ENCODE peak calls at places on chromosomes 12 and 14, in eight cellular contexts. E, T, K, W, J, A, M and Z are unnamed samples.

GRCh38 chr14:95231966-95232365 is 74.6 kb upstream of the DICER1 start:
- DNase-seq in E (no peak), T (no peak), K (peak), W (no peak), J (no peak), A (no peak), M (no peak), Z (no peak)

GRCh38 chr12:121427556-121428055 is 27.7 kb downstream of the RNF34 start:
- DNase-seq in E (no peak), T (no peak), K (no peak), W (no peak), J (no peak), A (no peak), M (no peak), Z (no peak)

GRCh38 chr12:123854918-123855317 is 92.8 kb downstream of the DNAH10 start:
- DNase-seq in E (no peak), T (no peak), K (peak), W (no peak), J (peak), A (no peak), M (no peak), Z (no peak)

GRCh38 chr14:67586302-67586701 is 13.8 kb downstream of the PIGH start:
- DNase-seq in E (no peak), T (no peak), K (no peak), W (no peak), J (no peak), A (no peak), M (no peak), Z (no peak)

GRCh38 chr12:72995616-72996015 is 723.4 kb downstream of the TRHDE start:
- DNase-seq in E (no peak), T (no peak), K (no peak), W (no peak), J (no peak), A (no peak), M (no peak), Z (no peak)

GRCh38 chr12:89856431-89856830 is 147.8 kb upstream of the ATP2B1 start:
- DNase-seq in E (no peak), T (no peak), K (no peak), W (no peak), J (peak), A (peak), M (no peak), Z (peak)

GRCh38 chr12:57738661-57739237 is at the start of gene AGAP2:
- DNase-seq in E (no peak), T (no peak), K (no peak), W (no peak), J (no peak), A (no peak), M (no peak), Z (no peak)

GRCh38 chr12:117098361-117099217 is 627 bp downstream of the TESC start:
- DNase-seq in E (peak), T (no peak), K (no peak), W (no peak), J (no peak), A (no peak), M (no peak), Z (peak)

GRCh38 chr14:89617471-89618291 is 200.6 kb upstream of the FOXN3 start:
- DNase-seq in E (peak), T (peak), K (no peak), W (no peak), J (peak), A (peak), M (peak), Z (peak)

GRCh38 chr14:92969470-92970232 is 46.7 kb downstream of the CHGA start:
- DNase-seq in E (no peak), T (peak), K (no peak), W (no peak), J (no peak), A (no peak), M (no peak), Z (no peak)

GRCh38 chr14:36508418-36509051 is 11.5 kb downstream of the NKX2-1 start:
- DNase-seq in E (no peak), T (no peak), K (no peak), W (no peak), J (no peak), A (no peak), M (no peak), Z (no peak)

GRCh38 chr12:63989301-63989845 is 144.9 kb downstream of the SRGAP1 start:
- DNase-seq in E (no peak), T (no peak), K (no peak), W (no peak), J (no peak), A (no peak), M (no peak), Z (no peak)

GRCh38 chr14:99510556-99511139 is 29.4 kb downstream of the CCNK start:
- DNase-seq in E (no peak), T (no peak), K (no peak), W (no peak), J (no peak), A (no peak), M (no peak), Z (no peak)

GRCh38 chr14:105700622-105701288 is 174.4 kb downstream of the TMEM121 start:
- DNase-seq in E (no peak), T (no peak), K (peak), W (no peak), J (no peak), A (no peak), M (no peak), Z (peak)

GRCh38 chr12:6167327-6168280 is 32.6 kb upstream of the CD9 start:
- DNase-seq in E (no peak), T (peak), K (no peak), W (no peak), J (peak), A (peak), M (peak), Z (no peak)

GRCh38 chr12:64611430-64612286 is 1.4 kb downstream of the RASSF3 start:
- DNase-seq in E (peak), T (no peak), K (no peak), W (no peak), J (peak), A (peak), M (no peak), Z (peak)

GRCh38 chr12:66495709-66496108 is 183.2 kb downstream of the GRIP1 start:
- DNase-seq in E (no peak), T (no peak), K (no peak), W (no peak), J (no peak), A (no peak), M (no peak), Z (no peak)

GRCh38 chr12:52020539-52021336 is 14.0 kb downstream of the TAMALIN start:
- DNase-seq in E (peak), T (no peak), K (no peak), W (no peak), J (peak), A (peak), M (peak), Z (peak)

GRCh38 chr14:80862983-80863382 is 78.6 kb downstream of the CEP128 start:
- DNase-seq in E (no peak), T (no peak), K (no peak), W (no peak), J (peak), A (no peak), M (no peak), Z (no peak)

GRCh38 chr12:25701290-25701689 is 148.2 kb upstream of the LMNTD1 start:
- DNase-seq in E (no peak), T (no peak), K (no peak), W (no peak), J (peak), A (peak), M (no peak), Z (no peak)

GRCh38 chr12:77122236-77122635 is 56.9 kb upstream of the E2F7 start:
- DNase-seq in E (no peak), T (no peak), K (no peak), W (no peak), J (peak), A (peak), M (no peak), Z (no peak)

GRCh38 chr12:6070472-6071257 is 53.8 kb downstream of the VWF start:
- DNase-seq in E (no peak), T (no peak), K (no peak), W (no peak), J (no peak), A (no peak), M (no peak), Z (no peak)

GRCh38 chr12:67155863-67156262 is 113.3 kb upstream of the CAND1 start:
- DNase-seq in E (no peak), T (no peak), K (no peak), W (no peak), J (peak), A (peak), M (no peak), Z (no peak)

GRCh38 chr14:63508033-63508432 is 35.1 kb downstream of the PPP2R5E start:
- DNase-seq in E (no peak), T (no peak), K (no peak), W (no peak), J (no peak), A (no peak), M (no peak), Z (no peak)